ENCODE peak calls at places on chromosome 2, in four cellular contexts. Y is stimulated activated CD4-positive, alpha-beta T cell treated with anti-CD3 and anti-CD28 coated beads, TNF-alpha, amount 100 ng/mL, for 4 hours; W is activated CD8-positive, alpha-beta memory T cell treated with anti-CD3 and anti-CD28 coated beads, Interleukin-2, amount 50 U/mL, for 48 hours; L is iris pigment epithelial cell. S is an unnamed sample.

GRCh38 chr2:128469203-128469602 is 150.5 kb upstream of the HS6ST1 start:
- DNase-seq in Y (no peak), W (peak; percentile 55), L (no peak), S (no peak)

GRCh38 chr2:98455494-98455976 is 10.9 kb downstream of the INPP4A start:
- DNase-seq in Y (no peak), W (no peak), L (peak; percentile 52), S (no peak)

GRCh38 chr2:195545811-195546210 is 111.2 kb upstream of the SLC39A10 start:
- DNase-seq in Y (no peak), W (no peak), L (no peak), S (no peak)

GRCh38 chr2:238045575-238045974 is 15.2 kb upstream of the SCLY start:
- DNase-seq in Y (no peak), W (no peak), L (no peak), S (no peak)

GRCh38 chr2:3287896-3288295 is 89.7 kb downstream of the EIPR1 start:
- DNase-seq in Y (no peak), W (no peak), L (no peak), S (no peak)

GRCh38 chr2:55231546-55232083 is 478 bp downstream of the CLHC1 start:
- DNase-seq in Y (no peak), W (no peak), L (peak; percentile 28), S (no peak)

GRCh38 chr2:16111838-16112210 is 171.5 kb downstream of the MYCN start:
- DNase-seq in Y (no peak), W (no peak), L (no peak), S (no peak)

GRCh38 chr2:239236043-239236807 is 164.6 kb downstream of the HDAC4 start:
- DNase-seq in Y (no peak), W (peak; percentile 25), L (no peak), S (no peak)

GRCh38 chr2:16222326-16222725 is 282.0 kb downstream of the MYCN start:
- DNase-seq in Y (no peak), W (no peak), L (no peak), S (no peak)

GRCh38 chr2:105287692-105288091 is 41.8 kb downstream of the TGFBRAP1 start:
- DNase-seq in Y (no peak), W (no peak), L (peak; percentile 55), S (no peak)

GRCh38 chr2:199936554-199936953 is 18.7 kb downstream of the TYW5 start:
- DNase-seq in Y (no peak), W (no peak), L (no peak), S (no peak)

GRCh38 chr2:48725696-48726494 is 29.6 kb downstream of the LHCGR start:
- DNase-seq in Y (no peak), W (no peak), L (no peak), S (no peak)

GRCh38 chr2:185979546-185980071 is 241.0 kb downstream of the FSIP2 start:
- DNase-seq in Y (no peak), W (no peak), L (no peak), S (no peak)

GRCh38 chr2:40380721-40381120 is 71.2 kb downstream of the SLC8A1 start:
- DNase-seq in Y (no peak), W (no peak), L (no peak), S (no peak)

GRCh38 chr2:158998486-158999248 is 30.2 kb downstream of the TANC1 start:
- DNase-seq in Y (no peak), W (no peak), L (peak; percentile 72), S (no peak)

GRCh38 chr2:106581755-106582430 is 94.7 kb downstream of the CD8B2 start:
- DNase-seq in Y (no peak), W (peak; percentile 75), L (peak; percentile 82), S (no peak)

GRCh38 chr2:100214265-100214961 is 72.0 kb upstream of the AFF3 start:
- DNase-seq in Y (no peak), W (no peak), L (peak; percentile 76), S (no peak)

GRCh38 chr2:26298638-26299393 is 47.1 kb upstream of the SELENOI start:
- DNase-seq in Y (peak; percentile 17), W (peak; percentile 71), L (peak; percentile 54), S (peak; percentile 14)

GRCh38 chr2:162261032-162261945 is 18.0 kb upstream of the FAP start:
- DNase-seq in Y (no peak), W (no peak), L (peak; percentile 80), S (no peak)

GRCh38 chr2:26477126-26477910 is 606 bp downstream of the OTOF start:
- DNase-seq in Y (no peak), W (no peak), L (no peak), S (no peak)

GRCh38 chr2:214899751-214900150 is 90.3 kb upstream of the BARD1 start:
- DNase-seq in Y (no peak), W (no peak), L (no peak), S (no peak)

GRCh38 chr2:25853038-25853638 is 25.1 kb downstream of the ASXL2 start:
- DNase-seq in Y (no peak), W (no peak), L (no peak), S (no peak)

GRCh38 chr2:144477943-144478283 is 42.0 kb downstream of the ZEB2 start:
- DNase-seq in Y (no peak), W (no peak), L (peak; percentile 62), S (no peak)

GRCh38 chr2:16785072-16785638 is 119.5 kb upstream of the CYRIA start:
- DNase-seq in Y (no peak), W (no peak), L (no peak), S (no peak)

GRCh38 chr2:233535276-233535675 is 31.3 kb downstream of the USP40 start:
- DNase-seq in Y (no peak), W (no peak), L (no peak), S (no peak)

GRCh38 chr2:43854671-43855070 is 15.9 kb downstream of the ABCG8 start:
- DNase-seq in Y (no peak), W (peak; percentile 17), L (no peak), S (no peak)

GRCh38 chr2:23486676-23487075 is 101.7 kb downstream of the KLHL29 start:
- DNase-seq in Y (no peak), W (no peak), L (peak; percentile 78), S (no peak)

GRCh38 chr2:126893606-126894005 is 5.1 kb upstream of the TEX51 start:
- DNase-seq in Y (no peak), W (peak; percentile 7), L (no peak), S (no peak)

GRCh38 chr2:73112026-73112912 is 479 bp downstream of the RAB11FIP5 start:
- DNase-seq in Y (no peak), W (peak; percentile 65), L (peak; percentile 65), S (no peak)

GRCh38 chr2:127226520-127227263 is 6.6 kb upstream of the CYP27C1 start:
- DNase-seq in Y (no peak), W (peak; percentile 66), L (peak; percentile 94), S (peak; percentile 59)

GRCh38 chr2:171407030-171407707 is 26.6 kb downstream of the METTL8 start:
- DNase-seq in Y (no peak), W (no peak), L (no peak), S (no peak)

GRCh38 chr2:29317077-29317517 is 201.9 kb downstream of the CLIP4 start:
- DNase-seq in Y (no peak), W (no peak), L (peak; percentile 89), S (no peak)

S was measured in GM04503.